ENCODE peak calls at places on chromosome 7, in four cellular contexts. F is AG04450, S is stomach, L is fibroblast of lung. V is an unnamed sample.

GRCh38 chr7:141133646-141134045 is 59.8 kb downstream of the TMEM178B start:
- DNase-seq in F (no peak), L (no peak), S (no peak), V (no peak)

GRCh38 chr7:42493436-42494198 is 256.6 kb upstream of the GLI3 start:
- DNase-seq in L (peak; percentile 95), S (peak; percentile 40), F (peak; percentile 55), V (peak; percentile 34)

GRCh38 chr7:106824458-106824857 is 40.6 kb upstream of the PIK3CG start:
- DNase-seq in F (no peak), L (peak; percentile 73), S (no peak), V (no peak)

GRCh38 chr7:151451626-151452025 is 11.7 kb upstream of the CRYGN start:
- DNase-seq in L (no peak), S (no peak), F (no peak), V (no peak)

GRCh38 chr7:83751217-83751616 is 102.3 kb upstream of the SEMA3E start:
- DNase-seq in S (no peak), L (peak; percentile 32), F (no peak), V (no peak)

GRCh38 chr7:85023066-85023687 is 163.7 kb downstream of the SEMA3D start:
- DNase-seq in S (no peak), L (peak; percentile 19), F (peak; percentile 15), V (no peak)

GRCh38 chr7:134885967-134886352 is 100.3 kb upstream of the AGBL3 start:
- DNase-seq in S (no peak), L (peak; percentile 87), F (peak; percentile 66), V (peak; percentile 49)

GRCh38 chr7:3063016-3063753 is 19.5 kb upstream of the CARD11 start:
- DNase-seq in F (no peak), L (no peak), S (no peak), V (no peak)

GRCh38 chr7:107661081-107661864 is 645 bp downstream of the SLC26A4 start:
- DNase-seq in L (peak; percentile 63), F (no peak), S (peak; percentile 71), V (no peak)

GRCh38 chr7:41579961-41580935 is 122.6 kb downstream of the INHBA start:
- DNase-seq in F (peak; percentile 76), S (no peak), L (peak; percentile 99), V (peak; percentile 97)

GRCh38 chr7:8217200-8218068 is 44.5 kb downstream of the ICA1 start:
- DNase-seq in L (peak; percentile 52), F (peak; percentile 48), S (no peak), V (peak; percentile 27)

GRCh38 chr7:158432369-158433270 is 155.0 kb downstream of the PTPRN2 start:
- DNase-seq in F (no peak), L (no peak), S (peak; percentile 86), V (no peak)

GRCh38 chr7:147861945-147862344 is 728.6 kb upstream of the C7orf33 start:
- DNase-seq in F (no peak), S (no peak), L (no peak), V (no peak)

GRCh38 chr7:112452102-112452888 is 2.0 kb downstream of the IFRD1 start:
- DNase-seq in L (peak; percentile 57), S (peak; percentile 28), F (no peak), V (no peak)

GRCh38 chr7:127609297-127609696 is 8.6 kb downstream of the PAX4 start:
- DNase-seq in S (no peak), F (no peak), L (no peak), V (no peak)

GRCh38 chr7:84188811-84189405 is 5.7 kb downstream of the SEMA3A start:
- DNase-seq in L (no peak), F (no peak), S (no peak), V (no peak)

GRCh38 chr7:132790104-132790503 is 213.8 kb upstream of the PLXNA4 start:
- DNase-seq in F (no peak), L (no peak), S (no peak), V (no peak)

GRCh38 chr7:139721417-139721816 is 56.4 kb downstream of the HIPK2 start:
- DNase-seq in F (no peak), L (no peak), S (no peak), V (no peak)

GRCh38 chr7:159143780-159144755 is 599 bp downstream of the VIPR2 start:
- DNase-seq in S (no peak), F (no peak), L (no peak), V (no peak)

GRCh38 chr7:35263396-35263795 is 9.5 kb upstream of the TBX20 start:
- DNase-seq in S (no peak), F (no peak), L (no peak), V (no peak)

GRCh38 chr7:42843209-42843800 is 68.6 kb downstream of the C7orf25 start:
- DNase-seq in S (peak; percentile 40), L (peak; percentile 26), F (no peak), V (peak; percentile 6)

GRCh38 chr7:16923019-16923418 is 41.2 kb upstream of the AGR3 start:
- DNase-seq in L (no peak), F (no peak), S (no peak), V (no peak)

GRCh38 chr7:148964510-148965267 is 63.6 kb downstream of the PDIA4 start:
- DNase-seq in L (no peak), S (no peak), F (no peak), V (no peak)
- H3K4me3 ChIP-seq in L (no peak overlapping the region), S (peak overlapping the region; percentile 51), F (peak overlapping the region; percentile 37), V (peak overlapping the region; percentile 95)

GRCh38 chr7:128794020-128794419 is 2.3 kb downstream of the CCDC136 start:
- DNase-seq in F (no peak), L (no peak), S (no peak), V (no peak)
- TF ChIP-seq CTCF in F (no peak), L (no peak), S (no peak), V (peak; percentile 2)

GRCh38 chr7:152617056-152617455 is 58.9 kb downstream of the XRCC2 start:
- DNase-seq in S (no peak), F (no peak), L (peak; percentile 9), V (no peak)

GRCh38 chr7:152619027-152619739 is 56.8 kb downstream of the XRCC2 start:
- DNase-seq in S (no peak), F (no peak), L (no peak), V (no peak)

GRCh38 chr7:152618427-152618826 is 57.5 kb downstream of the XRCC2 start:
- DNase-seq in F (no peak), L (no peak), S (no peak), V (no peak)

GRCh38 chr7:152615052-152615741 is 60.7 kb downstream of the XRCC2 start:
- DNase-seq in L (no peak), F (no peak), S (peak; percentile 48), V (peak; percentile 13)
- H3K4me3 ChIP-seq in L (no peak overlapping the region), F (no peak overlapping the region), S (no peak overlapping the region), V (no peak overlapping the region)

DNA sequence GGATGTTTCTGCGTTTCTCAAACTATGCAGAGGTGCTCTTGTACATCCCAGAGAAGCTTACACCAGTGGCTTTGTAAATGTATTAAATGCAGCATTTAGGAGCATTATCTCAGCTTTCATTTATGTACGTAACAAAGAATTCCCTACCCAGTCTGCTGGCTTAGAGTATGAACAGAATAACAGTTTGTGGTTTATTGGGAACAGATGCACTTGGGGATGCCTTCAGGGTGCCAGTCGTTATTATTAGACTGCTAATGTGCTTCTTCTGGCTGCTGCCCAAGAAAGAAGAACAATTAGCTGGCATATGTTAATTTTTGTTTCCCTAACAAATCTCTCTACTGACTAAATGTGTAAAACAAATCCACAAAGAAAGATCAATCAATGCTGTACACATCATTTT is 241.9 kb downstream of the FOXP2 start:
- DNase-seq in S (no peak), L (no peak), F (no peak), V (no peak)
- TF ChIP-seq CTCF in S (no peak), L (no peak), F (no peak), V (no peak)

GRCh38 chr7:101875215-101875846 is 57.9 kb downstream of the CUX1 start:
- DNase-seq in S (no peak), F (no peak), L (no peak), V (no peak)

GRCh38 chr7:101878938-101879337 is 61.5 kb downstream of the CUX1 start:
- DNase-seq in S (no peak), L (no peak), F (no peak), V (no peak)

GRCh38 chr7:101879565-101879964 is 62.1 kb downstream of the CUX1 start:
- DNase-seq in F (no peak), L (no peak), S (no peak), V (no peak)

GRCh38 chr7:101880536-101881443 is 63.4 kb downstream of the CUX1 start:
- DNase-seq in L (peak; percentile 93), F (no peak), S (peak; percentile 37), V (peak; percentile 92)

DNA sequence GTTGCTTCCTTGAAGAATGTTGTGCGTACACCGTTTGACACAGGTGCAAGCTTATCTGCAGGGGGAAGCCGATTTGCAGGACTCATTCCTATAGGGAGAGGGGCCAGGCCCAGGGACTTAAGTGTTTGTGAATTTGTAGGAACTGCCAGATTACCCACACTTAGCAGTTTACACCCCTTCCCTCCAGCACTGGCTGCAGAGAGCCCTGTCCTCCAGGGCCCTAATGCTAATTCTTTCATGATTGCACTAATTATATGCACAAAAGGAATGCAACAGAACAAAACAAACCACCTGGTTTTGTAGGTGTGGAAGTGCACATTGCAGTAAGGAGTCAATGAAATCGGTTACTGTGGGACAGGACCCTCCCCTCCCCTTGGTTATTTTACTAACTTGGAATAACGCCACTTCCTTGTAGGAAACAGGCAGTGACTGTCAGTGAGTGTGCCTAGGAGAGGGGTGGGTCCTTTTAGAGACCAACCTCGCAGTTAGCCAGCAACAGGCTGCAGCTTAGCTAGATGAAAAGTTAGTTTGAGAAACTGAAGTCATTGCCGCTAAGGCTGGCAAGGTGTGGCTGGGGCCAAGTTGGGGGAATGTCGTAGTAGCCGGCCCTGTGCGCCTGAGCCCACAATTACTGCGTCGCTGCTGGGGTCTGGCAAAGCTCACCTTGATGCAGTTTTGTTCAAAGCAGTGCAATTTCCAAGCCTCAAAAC is 60.6 kb downstream of the CUX1 start:
- DNase-seq in L (no peak), F (no peak), S (no peak), V (no peak)
- H3K4me3 ChIP-seq in L (no peak overlapping the region), F (no peak overlapping the region), S (no peak overlapping the region), V (no peak overlapping the region)

DNA sequence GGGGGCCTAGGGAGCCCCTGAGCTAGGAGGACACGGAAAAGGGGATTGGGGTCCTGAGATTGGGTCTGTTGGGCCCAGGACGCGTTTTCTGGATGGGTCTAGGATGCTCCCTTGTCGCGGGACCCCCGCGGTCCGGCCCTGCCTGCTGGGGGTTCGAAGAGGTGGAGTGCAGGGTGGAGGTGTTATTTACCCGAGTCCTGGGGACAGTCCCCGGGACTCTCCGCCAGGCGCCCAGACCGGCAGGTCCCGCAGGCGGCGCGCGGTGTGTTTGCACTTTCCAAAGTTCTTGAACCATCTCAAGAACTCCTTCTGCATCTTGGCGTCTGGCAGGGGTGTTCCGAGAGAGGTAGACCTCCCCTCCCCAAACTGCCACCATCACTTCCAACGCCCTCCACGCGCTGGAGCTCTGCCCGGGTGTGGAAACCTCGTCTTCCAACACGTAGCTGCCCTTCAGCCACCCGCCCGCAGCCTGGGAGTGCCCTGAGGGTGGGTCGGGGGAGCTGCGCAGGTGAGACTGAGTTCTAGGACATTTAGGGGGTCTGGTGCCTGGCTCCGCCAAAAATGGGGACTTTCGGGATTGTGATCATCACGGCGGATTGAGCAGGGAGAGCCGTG is 569 bp downstream of the CAV1 start:
- DNase-seq in F (no peak), S (peak; percentile 41), L (no peak), V (no peak)
- TF ChIP-seq CTCF in F (no peak), S (no peak), L (no peak), V (peak; percentile 11)

GRCh38 chr7:10121641-10122040 is 852.0 kb upstream of the PHF14 start:
- DNase-seq in S (no peak), L (no peak), F (no peak), V (no peak)
- H3K4me3 ChIP-seq in S (no peak overlapping the region), L (no peak overlapping the region), F (no peak overlapping the region), V (no peak overlapping the region)